ENCODE peak calls at places on chromosomes 5 and 9, in five cellular contexts. One of them, this sample, is unnamed.

GRCh38 chr9:132319421-132320110 is 35.2 kb downstream of the SETX start:
- DNase-seq in endodermal cell: no peak
- DNase-seq in ascending aorta: no peak
- DNase-seq in fibroblast of pulmonary artery: peak
- DNase-seq in stomach: no peak
- DNase-seq in this sample: no peak

GRCh38 chr5:181188700-181189362 is 16.2 kb downstream of the TRIM7 start:
- DNase-seq in endodermal cell: peak
- DNase-seq in ascending aorta: no peak
- DNase-seq in stomach: peak
- DNase-seq in fibroblast of pulmonary artery: peak
- DNase-seq in this sample: peak

GRCh38 chr9:129235041-129235930 is 57.2 kb upstream of the IER5L start:
- DNase-seq in endodermal cell: no peak
- DNase-seq in stomach: no peak
- DNase-seq in ascending aorta: no peak
- DNase-seq in fibroblast of pulmonary artery: no peak
- DNase-seq in this sample: no peak

GRCh38 chr5:109053995-109054417 is 306.3 kb downstream of the FER start:
- DNase-seq in ascending aorta: no peak
- DNase-seq in fibroblast of pulmonary artery: peak
- DNase-seq in stomach: no peak
- DNase-seq in endodermal cell: no peak
- DNase-seq in this sample: peak

GRCh38 chr5:154010660-154011059 is 28.1 kb downstream of the FAM114A2 start:
- DNase-seq in fibroblast of pulmonary artery: no peak
- DNase-seq in endodermal cell: no peak
- DNase-seq in ascending aorta: no peak
- DNase-seq in stomach: no peak
- DNase-seq in this sample: no peak

GRCh38 chr5:160448886-160449285 is 27.2 kb downstream of the PTTG1 start:
- DNase-seq in ascending aorta: no peak
- DNase-seq in fibroblast of pulmonary artery: no peak
- DNase-seq in endodermal cell: no peak
- DNase-seq in stomach: no peak
- DNase-seq in this sample: no peak

GRCh38 chr5:8184455-8185063 is 315.6 kb downstream of the MTRR start:
- DNase-seq in fibroblast of pulmonary artery: peak
- DNase-seq in stomach: peak
- DNase-seq in endodermal cell: peak
- DNase-seq in ascending aorta: no peak
- DNase-seq in this sample: no peak

GRCh38 chr9:16637218-16637617 is 233.3 kb downstream of the BNC2 start:
- DNase-seq in fibroblast of pulmonary artery: no peak
- DNase-seq in ascending aorta: no peak
- DNase-seq in stomach: no peak
- DNase-seq in endodermal cell: no peak
- DNase-seq in this sample: peak

GRCh38 chr9:121453232-121453892 is 46.3 kb downstream of the GGTA1 start:
- DNase-seq in fibroblast of pulmonary artery: peak
- DNase-seq in ascending aorta: no peak
- DNase-seq in stomach: no peak
- DNase-seq in endodermal cell: peak
- DNase-seq in this sample: no peak

GRCh38 chr5:116685931-116686330 is 111.3 kb upstream of the SEMA6A start:
- DNase-seq in ascending aorta: no peak
- DNase-seq in endodermal cell: no peak
- DNase-seq in stomach: no peak
- DNase-seq in fibroblast of pulmonary artery: no peak
- DNase-seq in this sample: no peak

DNA sequence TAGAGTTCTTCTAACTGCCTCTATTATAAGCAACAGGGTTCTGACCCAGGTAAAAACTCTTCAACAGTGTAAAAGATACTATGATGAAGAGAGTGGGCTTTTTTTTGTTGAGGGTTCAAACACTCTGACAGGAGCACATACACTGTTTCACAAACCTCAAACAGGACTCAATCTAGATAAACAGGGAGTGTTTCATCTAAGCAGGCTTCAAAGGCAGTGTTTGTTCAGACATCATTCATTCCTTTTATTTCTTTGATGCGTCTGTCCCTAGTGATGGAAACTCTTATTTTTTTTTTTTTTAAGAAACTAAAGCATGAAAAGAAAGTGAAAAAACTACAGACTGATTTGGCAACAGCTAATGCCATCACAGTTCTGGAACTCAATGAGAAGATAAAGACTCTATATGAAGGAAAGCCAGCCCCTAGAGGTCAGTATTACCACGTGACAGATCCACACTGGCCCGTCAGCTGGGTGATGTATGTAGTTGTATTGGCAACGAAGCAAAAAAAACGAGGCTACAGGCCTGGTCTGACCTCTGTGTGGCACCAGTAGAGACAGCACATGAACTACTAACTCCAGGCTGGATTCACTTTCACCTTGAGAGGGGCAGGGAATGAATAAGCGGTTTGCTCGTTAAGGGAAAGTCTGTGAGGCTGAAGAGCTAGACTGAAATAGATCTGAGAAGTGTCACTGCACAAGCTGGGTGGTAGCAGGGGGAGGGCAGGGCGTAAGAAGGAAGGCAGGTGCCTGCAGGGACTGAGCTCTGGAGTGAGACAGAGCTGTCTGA is 172.2 kb downstream of the CCDC192 start:
- DNase-seq in stomach: peak
- DNase-seq in endodermal cell: peak
- DNase-seq in ascending aorta: no peak
- DNase-seq in fibroblast of pulmonary artery: peak
- DNase-seq in this sample: peak
- TF ChIP-seq CTCF in stomach: peak
- TF ChIP-seq CTCF in endodermal cell: peak
- TF ChIP-seq CTCF in ascending aorta: no peak
- TF ChIP-seq CTCF in fibroblast of pulmonary artery: peak
- TF ChIP-seq CTCF in this sample: peak

GRCh38 chr9:94913550-94913949 is 187.1 kb downstream of the AOPEP start:
- DNase-seq in ascending aorta: no peak
- DNase-seq in fibroblast of pulmonary artery: no peak
- DNase-seq in endodermal cell: peak
- DNase-seq in stomach: no peak
- DNase-seq in this sample: no peak
- H3K4me3 ChIP-seq in ascending aorta: no peak
- H3K4me3 ChIP-seq in fibroblast of pulmonary artery: no peak
- H3K4me3 ChIP-seq in endodermal cell: no peak
- H3K4me3 ChIP-seq in stomach: no peak
- H3K4me3 ChIP-seq in this sample: no peak

DNA sequence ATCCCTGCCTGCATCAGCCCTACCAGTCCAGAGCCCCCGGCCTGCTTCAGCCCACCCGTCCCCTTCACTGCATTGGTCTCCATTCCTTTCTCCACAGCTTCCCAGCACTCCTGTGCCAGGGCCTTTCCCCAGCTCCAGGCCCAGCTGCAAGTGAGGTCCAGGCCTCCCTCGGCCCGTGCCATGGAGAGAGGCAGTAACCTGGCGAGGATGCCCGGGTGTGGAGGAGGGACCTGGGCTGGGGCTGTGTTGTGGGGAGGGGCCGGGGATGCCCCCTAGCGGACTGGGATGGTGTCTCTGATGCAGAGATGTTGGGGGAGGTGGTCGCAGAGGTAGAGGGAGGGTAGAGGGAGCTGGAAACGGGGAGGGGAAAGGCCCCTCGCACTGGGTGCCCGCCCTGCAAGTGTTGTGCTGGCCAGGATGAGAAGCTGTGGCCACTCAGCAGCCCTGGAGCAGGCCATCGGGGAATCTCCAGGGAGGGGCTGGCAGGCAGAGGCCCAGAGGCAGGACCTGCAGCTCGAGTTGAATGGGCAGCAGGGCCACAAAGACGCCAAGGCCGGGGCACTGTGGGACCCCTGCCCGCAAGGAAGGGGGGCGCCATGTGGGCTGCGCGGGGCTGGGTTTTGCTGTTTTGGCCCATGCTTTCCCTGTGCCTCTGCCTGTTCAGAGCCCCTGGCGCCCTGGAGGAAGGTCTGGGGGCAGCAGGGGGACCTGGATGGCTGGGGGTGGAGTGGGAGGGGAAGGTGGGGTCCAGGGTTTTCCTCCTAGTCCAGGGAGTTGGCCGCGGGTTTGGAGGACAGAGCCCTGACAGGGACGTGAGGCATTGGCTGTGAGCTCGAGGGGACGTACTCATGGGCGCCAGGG is 26.0 kb upstream of the NKD2 start:
- DNase-seq in stomach: no peak
- DNase-seq in endodermal cell: peak
- DNase-seq in ascending aorta: no peak
- DNase-seq in fibroblast of pulmonary artery: no peak
- DNase-seq in this sample: no peak
- TF ChIP-seq CTCF in stomach: no peak
- TF ChIP-seq CTCF in endodermal cell: peak
- TF ChIP-seq CTCF in ascending aorta: no peak
- TF ChIP-seq CTCF in fibroblast of pulmonary artery: peak
- TF ChIP-seq CTCF in this sample: peak

GRCh38 chr9:126515873-126516505 is 97.7 kb upstream of the LMX1B start:
- DNase-seq in fibroblast of pulmonary artery: no peak
- DNase-seq in endodermal cell: no peak
- DNase-seq in ascending aorta: no peak
- DNase-seq in stomach: no peak
- DNase-seq in this sample: no peak

GRCh38 chr9:126517751-126518261 is 95.9 kb upstream of the LMX1B start:
- DNase-seq in ascending aorta: no peak
- DNase-seq in stomach: no peak
- DNase-seq in endodermal cell: no peak
- DNase-seq in fibroblast of pulmonary artery: no peak
- DNase-seq in this sample: no peak

GRCh38 chr9:126516936-126517750 is 96.6 kb upstream of the LMX1B start:
- DNase-seq in endodermal cell: peak
- DNase-seq in fibroblast of pulmonary artery: peak
- DNase-seq in ascending aorta: no peak
- DNase-seq in stomach: no peak
- DNase-seq in this sample: peak

GRCh38 chr9:126515001-126515872 is 98.5 kb upstream of the LMX1B start:
- DNase-seq in fibroblast of pulmonary artery: no peak
- DNase-seq in endodermal cell: no peak
- DNase-seq in ascending aorta: no peak
- DNase-seq in stomach: no peak
- DNase-seq in this sample: no peak

DNA sequence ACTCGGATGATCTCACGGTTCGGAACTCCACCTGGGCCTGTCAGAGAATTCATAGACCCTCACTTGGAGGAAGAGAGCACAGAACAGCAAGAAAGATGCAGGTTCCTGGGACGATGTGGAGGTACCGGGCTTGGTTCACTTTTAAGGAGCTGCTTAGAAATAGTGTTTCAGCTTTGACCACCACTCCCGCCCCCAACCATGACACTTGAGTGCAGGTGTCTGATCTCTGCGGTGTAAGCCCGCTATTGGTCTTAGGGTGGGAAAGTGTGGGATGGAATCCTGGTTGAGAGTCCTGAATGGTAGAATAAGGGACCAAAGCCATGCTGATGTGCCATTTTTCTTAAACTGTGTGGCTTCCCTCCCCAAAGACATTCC is 97.2 kb upstream of the LMX1B start:
- DNase-seq in fibroblast of pulmonary artery: no peak
- DNase-seq in ascending aorta: no peak
- DNase-seq in endodermal cell: no peak
- DNase-seq in stomach: no peak
- DNase-seq in this sample: no peak
- H3K4me3 ChIP-seq in fibroblast of pulmonary artery: no peak
- H3K4me3 ChIP-seq in ascending aorta: peak
- H3K4me3 ChIP-seq in endodermal cell: no peak
- H3K4me3 ChIP-seq in stomach: no peak
- H3K4me3 ChIP-seq in this sample: peak

GRCh38 chr5:136064510-136064909 is 35.7 kb downstream of the TGFBI start:
- DNase-seq in ascending aorta: no peak
- DNase-seq in endodermal cell: peak
- DNase-seq in fibroblast of pulmonary artery: no peak
- DNase-seq in stomach: no peak
- DNase-seq in this sample: no peak
- TF ChIP-seq CTCF in ascending aorta: no peak
- TF ChIP-seq CTCF in endodermal cell: peak
- TF ChIP-seq CTCF in fibroblast of pulmonary artery: peak
- TF ChIP-seq CTCF in stomach: no peak
- TF ChIP-seq CTCF in this sample: peak

DNA sequence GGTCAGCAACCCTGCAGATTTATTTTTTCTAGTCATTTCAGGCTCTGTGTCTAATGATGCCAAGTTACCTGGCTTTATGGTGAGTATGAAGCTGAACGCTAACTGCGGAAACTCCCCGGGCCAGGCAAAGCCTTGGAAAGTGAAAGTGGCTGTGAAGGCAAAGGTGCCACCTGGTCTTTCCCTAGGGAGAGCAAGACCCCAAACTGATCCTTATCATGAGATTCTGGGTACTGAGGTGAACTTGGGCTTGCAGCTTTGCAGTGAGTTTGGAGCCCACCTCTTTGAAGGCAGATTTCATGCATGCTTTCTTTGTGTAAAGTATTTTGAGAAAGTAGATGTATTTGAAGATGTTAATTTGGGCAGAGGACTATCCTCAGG is 63.3 kb downstream of the CARTPT start:
- DNase-seq in stomach: no peak
- DNase-seq in fibroblast of pulmonary artery: no peak
- DNase-seq in ascending aorta: no peak
- DNase-seq in endodermal cell: no peak
- DNase-seq in this sample: no peak
- H3K4me3 ChIP-seq in stomach: peak
- H3K4me3 ChIP-seq in fibroblast of pulmonary artery: no peak
- H3K4me3 ChIP-seq in ascending aorta: peak
- H3K4me3 ChIP-seq in endodermal cell: no peak
- H3K4me3 ChIP-seq in this sample: no peak

GRCh38 chr5:170508660-170509322 is 5.0 kb downstream of the KCNIP1 start:
- DNase-seq in stomach: no peak
- DNase-seq in endodermal cell: no peak
- DNase-seq in fibroblast of pulmonary artery: no peak
- DNase-seq in ascending aorta: no peak
- DNase-seq in this sample: no peak
- TF ChIP-seq CTCF in stomach: no peak
- TF ChIP-seq CTCF in endodermal cell: peak
- TF ChIP-seq CTCF in fibroblast of pulmonary artery: no peak
- TF ChIP-seq CTCF in ascending aorta: no peak
- TF ChIP-seq CTCF in this sample: no peak

GRCh38 chr9:99296375-99296951 is 74.4 kb downstream of the SEC61B start:
- DNase-seq in stomach: no peak
- DNase-seq in ascending aorta: no peak
- DNase-seq in fibroblast of pulmonary artery: no peak
- DNase-seq in endodermal cell: no peak
- DNase-seq in this sample: no peak
- H3K4me3 ChIP-seq in stomach: peak
- H3K4me3 ChIP-seq in ascending aorta: no peak
- H3K4me3 ChIP-seq in fibroblast of pulmonary artery: no peak
- H3K4me3 ChIP-seq in endodermal cell: no peak
- H3K4me3 ChIP-seq in this sample: no peak